ENCODE peak calls at places on chromosomes 11 and 22, in nine cellular contexts. E, C, J, N, G, X, B, S and Y are unnamed samples.

GRCh38 chr11:76371170-76371569 is 9.8 kb downstream of the THAP12 start:
- DNase-seq in E (peak; percentile 63), C (peak; percentile 82), J (no peak), N (no peak), G (no peak), X (no peak), B (no peak), S (peak; percentile 94), Y (no peak)

GRCh38 chr11:46248270-46249102 is 29.0 kb upstream of the CREB3L1 start:
- DNase-seq in E (peak; percentile 68), C (peak; percentile 98), J (no peak), N (no peak), G (no peak), X (no peak), B (no peak), S (peak; percentile 98), Y (peak; percentile 89)

GRCh38 chr11:103673773-103674172 is 362.7 kb upstream of the DDI1 start:
- DNase-seq in E (no peak), C (peak; percentile 62), J (no peak), N (no peak), G (no peak), X (no peak), B (no peak), S (peak; percentile 71), Y (no peak)

GRCh38 chr22:23537421-23537820 is 42.7 kb downstream of the IGLL1 start:
- DNase-seq in E (no peak), C (no peak), J (peak; percentile 70), N (peak; percentile 35), G (no peak), X (no peak), B (no peak), S (no peak), Y (no peak)

GRCh38 chr22:23431337-23432072 is 148.6 kb downstream of the IGLL1 start:
- DNase-seq in E (peak; percentile 68), C (no peak), J (peak; percentile 42), N (no peak), G (no peak), X (no peak), B (no peak), S (no peak), Y (no peak)

GRCh38 chr11:115042002-115042401 is 363.7 kb downstream of the NXPE2 start:
- DNase-seq in E (no peak), C (no peak), J (no peak), N (no peak), G (no peak), X (no peak), B (no peak), S (no peak), Y (no peak)

GRCh38 chr22:48715511-48715910 is 1112.2 kb downstream of the BRD1 start:
- DNase-seq in E (no peak), C (no peak), J (no peak), N (peak; percentile 28), G (no peak), X (no peak), B (no peak), S (no peak), Y (no peak)

GRCh38 chr11:85949798-85950197 is 94.6 kb downstream of the CCDC83 start:
- DNase-seq in E (no peak), C (no peak), J (no peak), N (no peak), G (no peak), X (no peak), B (no peak), S (no peak), Y (no peak)

GRCh38 chr11:12287374-12288211 is 89.8 kb upstream of the PARVA start:
- DNase-seq in E (peak; percentile 71), C (peak; percentile 99), J (peak; percentile 40), N (no peak), G (peak; percentile 56), X (peak; percentile 26), B (no peak), S (peak; percentile 99), Y (no peak)

GRCh38 chr22:17074648-17075002 is 10.2 kb upstream of the IL17RA start:
- DNase-seq in E (no peak), C (peak; percentile 36), J (no peak), N (no peak), G (no peak), X (no peak), B (no peak), S (peak; percentile 40), Y (no peak)

GRCh38 chr11:104442320-104442719 is 278.4 kb upstream of the PDGFD start:
- DNase-seq in E (no peak), C (no peak), J (no peak), N (no peak), G (no peak), X (no peak), B (no peak), S (no peak), Y (no peak)

GRCh38 chr11:46064221-46064620 is 57.0 kb downstream of the PHF21A start:
- DNase-seq in E (no peak), C (peak; percentile 55), J (no peak), N (no peak), G (no peak), X (no peak), B (no peak), S (peak; percentile 64), Y (no peak)

GRCh38 chr22:47020157-47020556 is 257.7 kb downstream of the TBC1D22A start:
- DNase-seq in E (no peak), C (peak; percentile 25), J (no peak), N (peak; percentile 19), G (no peak), X (no peak), B (no peak), S (peak; percentile 53), Y (no peak)

GRCh38 chr11:11620251-11620965 is 1.4 kb downstream of the GALNT18 start:
- DNase-seq in E (peak; percentile 60), C (peak; percentile 17), J (peak; percentile 15), N (peak; percentile 84), G (peak; percentile 44), X (peak; percentile 40), B (peak; percentile 69), S (peak; percentile 12), Y (no peak)

GRCh38 chr22:26848244-26848920 is 191.0 kb downstream of the MIAT start:
- DNase-seq in E (no peak), C (peak; percentile 76), J (no peak), N (no peak), G (no peak), X (no peak), B (no peak), S (no peak), Y (no peak)

GRCh38 chr11:121086866-121087265 is 14.2 kb upstream of the TECTA start:
- DNase-seq in E (no peak), C (peak; percentile 16), J (no peak), N (no peak), G (no peak), X (no peak), B (no peak), S (peak; percentile 19), Y (no peak)

DNA sequence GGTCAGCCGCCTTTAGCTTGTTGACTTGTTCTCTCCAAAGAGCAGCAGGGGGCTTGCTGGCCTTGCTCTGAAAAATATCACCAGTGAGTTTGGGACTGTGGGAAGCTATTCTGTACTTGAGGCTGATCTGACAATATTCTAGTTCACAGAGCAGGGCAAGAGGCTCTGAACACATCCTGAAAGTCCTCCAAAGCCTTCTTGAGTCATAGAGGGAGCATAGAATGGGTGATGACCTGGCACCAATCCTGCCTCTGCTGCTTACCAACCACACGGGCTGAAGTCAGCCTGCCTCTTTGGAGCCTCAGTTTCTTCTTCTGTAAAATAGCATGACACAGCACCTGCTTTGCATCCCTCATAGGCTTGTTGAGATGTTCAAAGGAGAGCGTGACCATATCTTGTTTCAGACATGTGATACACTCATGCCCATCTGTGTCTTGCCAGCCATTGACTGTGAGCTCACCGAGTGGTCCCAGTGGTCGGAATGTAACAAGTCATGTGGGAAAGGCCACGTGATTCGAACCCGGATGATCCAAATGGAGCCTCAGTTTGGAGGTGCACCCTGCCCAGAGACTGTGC is 96.6 kb downstream of the RRAS2 start:
- DNase-seq in E (no peak), C (no peak), J (no peak), N (no peak), G (no peak), X (no peak), B (no peak), S (no peak), Y (no peak)
- H3K4me1 ChIP-seq in E (peaks cover 17% of the 10 kb centered on the region), C (peaks cover 6% of the 10 kb centered on the region), J (no peaks in the 10 kb centered on the region), N (peaks cover 9% of the 10 kb centered on the region), G (peaks cover 2% of the 10 kb centered on the region), X (peaks cover 44% of the 10 kb centered on the region), B (no peaks in the 10 kb centered on the region), S (peaks cover 9% of the 10 kb centered on the region), Y (peaks cover 2% of the 10 kb centered on the region)

DNA sequence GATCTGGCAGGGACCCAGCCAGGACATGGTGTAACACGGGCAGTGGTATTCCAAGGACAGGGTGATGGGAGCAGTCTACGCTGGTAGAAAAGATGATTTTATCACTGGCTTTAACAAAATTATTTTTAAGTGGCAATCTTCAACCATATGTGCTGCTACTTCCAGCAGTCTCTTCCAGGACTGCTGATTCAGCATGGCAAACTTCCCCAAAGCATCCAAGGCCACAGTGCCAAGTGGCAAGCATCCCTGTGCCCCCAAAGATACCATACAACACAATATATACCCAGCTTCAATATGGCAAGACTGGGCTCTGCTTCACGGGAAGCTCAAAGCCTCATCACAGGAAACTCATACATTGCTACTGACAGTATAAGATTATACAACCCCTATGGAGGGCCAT is 105.1 kb upstream of the OR5AK2 start:
- DNase-seq in E (no peak), C (no peak), J (no peak), N (no peak), G (no peak), X (no peak), B (no peak), S (no peak), Y (no peak)
- H3K36me3 ChIP-seq in E (no peaks in the 10 kb centered on the region), C (no peaks in the 10 kb centered on the region), J (no peaks in the 10 kb centered on the region), N (no peaks in the 10 kb centered on the region), G (no peaks in the 10 kb centered on the region), X (no peaks in the 10 kb centered on the region), B (no peaks in the 10 kb centered on the region), S (no peaks in the 10 kb centered on the region), Y (no peaks in the 10 kb centered on the region)

DNA sequence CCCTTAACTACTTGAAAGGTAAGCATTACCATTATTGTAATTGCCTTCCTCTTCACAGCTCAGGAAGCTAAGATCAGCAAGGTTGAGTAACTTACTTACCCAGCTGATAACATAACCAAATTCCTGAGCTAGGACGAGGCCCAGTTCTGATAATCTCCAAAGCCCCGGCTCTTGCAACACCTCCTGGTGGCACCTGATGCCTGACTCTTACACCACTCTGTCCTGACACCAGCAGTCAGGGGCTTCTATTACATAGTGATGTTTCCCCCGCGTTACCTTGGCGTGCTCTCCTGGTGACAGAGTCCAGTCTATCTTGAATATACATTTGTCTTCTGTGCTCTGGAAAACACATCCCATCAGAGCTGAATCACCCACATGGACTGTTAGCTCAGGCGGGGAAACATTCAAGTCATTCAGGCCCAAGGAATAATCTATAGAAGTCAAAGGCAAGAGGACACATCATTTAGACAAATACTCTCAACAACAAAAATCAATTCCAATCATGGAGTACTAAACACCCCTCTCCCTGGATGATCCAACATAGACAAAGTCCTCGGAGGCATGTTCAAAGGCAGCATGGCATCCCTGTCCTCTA is 12.6 kb downstream of the JAML start:
- DNase-seq in E (peak; percentile 86), C (no peak), J (no peak), N (peak; percentile 71), G (no peak), X (peak; percentile 47), B (peak; percentile 75), S (no peak), Y (no peak)
- H3K4me1 ChIP-seq in E (peaks cover 45% of the 10 kb centered on the region), C (no peaks in the 10 kb centered on the region), J (no peaks in the 10 kb centered on the region), N (peaks cover 38% of the 10 kb centered on the region), G (peaks cover 15% of the 10 kb centered on the region), X (no peaks in the 10 kb centered on the region), B (peaks cover 6% of the 10 kb centered on the region), S (no peaks in the 10 kb centered on the region), Y (peaks cover 7% of the 10 kb centered on the region)

GRCh38 chr22:30023099-30023498 is 57.2 kb upstream of the HORMAD2 start:
- DNase-seq in E (no peak), C (no peak), J (no peak), N (no peak), G (no peak), X (no peak), B (no peak), S (peak; percentile 28), Y (no peak)
- H3K36me3 ChIP-seq in E (no peaks in the 10 kb centered on the region), C (peaks cover 23% of the 10 kb centered on the region), J (no peaks in the 10 kb centered on the region), N (peaks cover 98% of the 10 kb centered on the region), G (peaks cover 39% of the 10 kb centered on the region), X (peaks cover 100% of the 10 kb centered on the region), B (peaks cover 75% of the 10 kb centered on the region), S (peaks cover 78% of the 10 kb centered on the region), Y (peaks cover 84% of the 10 kb centered on the region)